ENCODE peak calls at places on chromosomes 6 and 20, in ten cellular contexts. B is esophagus squamous epithelium, J is suprapubic skin, L is ovary, W is A549, P is esophagus muscularis mucosa, X is endothelial cell of umbilical vein, Y is stomach, I is heart left ventricle, C is thyroid gland. H is an unnamed sample.

GRCh38 chr6:3819161-3820110 is 29.7 kb upstream of the FAM50B start:
- DNase-seq in B (no peak), X (no peak), Y (no peak), P (no peak), C (no peak), I (no peak), J (no peak), W (no peak), L (no peak), H (no peak)

GRCh38 chr20:43925215-43925614 is 10.6 kb downstream of the TOX2 start:
- DNase-seq in B (no peak), L (no peak), C (no peak), Y (no peak), X (no peak), W (no peak), I (no peak), P (no peak), J (no peak), H (no peak)

GRCh38 chr20:33006776-33007375 is 628 bp upstream of the BPIFB2 start:
- DNase-seq in X (no peak), W (no peak), I (no peak), J (no peak), L (no peak), Y (no peak), P (no peak), C (no peak), B (no peak), H (no peak)

GRCh38 chr20:49287555-49288249 is 9.8 kb upstream of the ZNFX1 start:
- DNase-seq in L (no peak), X (peak), B (no peak), Y (no peak), I (no peak), P (no peak), C (no peak), W (no peak), J (no peak), H (no peak)

GRCh38 chr20:43942661-43943285 is 28.1 kb downstream of the TOX2 start:
- DNase-seq in W (peak), X (peak), L (no peak), I (no peak), J (no peak), Y (no peak), C (no peak), B (no peak), P (no peak), H (peak)

GRCh38 chr6:25369450-25370086 is 90.4 kb downstream of the CARMIL1 start:
- DNase-seq in X (no peak), Y (peak), B (no peak), P (peak), L (no peak), J (no peak), C (peak), I (peak), W (no peak), H (no peak)

GRCh38 chr6:150936021-150936555 is 70.6 kb downstream of the MTHFD1L start:
- DNase-seq in C (no peak), P (peak), J (no peak), Y (no peak), X (no peak), B (no peak), W (no peak), I (no peak), L (peak), H (no peak)

GRCh38 chr20:31675828-31676533 is 38.3 kb downstream of the COX4I2 start:
- DNase-seq in J (no peak), Y (no peak), P (no peak), C (no peak), X (peak), W (no peak), L (peak), I (peak), B (no peak), H (peak)

GRCh38 chr20:63142933-63143332 is 73.0 kb downstream of the YTHDF1 start:
- DNase-seq in J (no peak), P (no peak), L (no peak), I (no peak), Y (no peak), X (no peak), C (no peak), W (no peak), B (no peak), H (no peak)

GRCh38 chr6:115495184-115495583 is 565.5 kb downstream of the FRK start:
- DNase-seq in W (no peak), C (no peak), L (no peak), B (no peak), P (no peak), X (no peak), I (no peak), Y (no peak), J (no peak), H (no peak)

GRCh38 chr20:11452326-11452725 is 465.4 kb upstream of the BTBD3 start:
- DNase-seq in J (no peak), P (no peak), I (no peak), L (no peak), X (no peak), C (no peak), Y (no peak), B (no peak), W (no peak), H (no peak)

GRCh38 chr6:83067448-83068413 is at the start of gene DOP1A:
- DNase-seq in W (peak), X (peak), C (peak), P (peak), J (peak), L (peak), B (peak), I (peak), Y (peak), H (peak)
- TF ChIP-seq POLR2A in W (peak), X (peak), C (peak), P (no peak), J (peak), L (peak), B (peak), I (no peak), Y (no peak), H (peak)

GRCh38 chr6:43904311-43905123 is 134.5 kb downstream of the VEGFA start:
- DNase-seq in L (no peak), W (no peak), X (no peak), J (no peak), I (no peak), Y (no peak), C (no peak), B (no peak), P (no peak), H (no peak)
- TF ChIP-seq POLR2A in L (no peak), W (no peak), X (no peak), J (no peak), I (no peak), Y (no peak), C (no peak), B (no peak), P (no peak), H (no peak)

DNA sequence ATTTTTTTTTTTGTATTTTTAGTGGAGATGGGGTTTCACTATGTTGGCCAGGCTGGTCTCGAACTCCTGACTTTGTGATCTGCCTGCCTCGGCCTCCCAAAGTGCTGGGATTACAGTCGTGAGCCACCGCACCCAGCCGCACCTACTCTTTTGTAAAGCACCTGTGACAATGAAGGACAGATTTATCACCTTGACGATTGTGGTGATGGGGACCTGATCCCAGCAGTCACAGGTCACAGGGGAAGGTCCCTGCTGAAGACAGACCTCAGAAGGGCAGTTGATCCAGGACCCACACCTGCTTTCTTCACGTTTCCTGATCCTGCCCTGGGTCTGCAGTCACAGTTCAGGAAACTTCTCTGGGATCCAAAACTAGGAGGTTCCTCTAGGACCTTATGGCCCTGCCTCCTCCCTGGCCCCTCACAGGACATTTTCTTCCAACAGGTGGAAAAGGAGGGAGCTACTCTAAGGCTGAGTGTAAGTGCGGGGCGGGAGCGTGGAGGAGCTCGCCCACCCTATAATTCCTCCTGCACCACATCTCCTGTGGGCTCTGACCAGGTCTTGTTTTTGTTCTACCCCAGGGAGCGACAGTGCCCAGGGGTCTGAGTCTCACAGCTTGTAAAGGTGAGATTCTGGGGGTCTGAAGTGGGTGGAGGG is 2.8 kb downstream of the HLA-E start:
- DNase-seq in P (no peak), C (no peak), B (no peak), J (no peak), X (no peak), Y (no peak), I (no peak), L (no peak), W (no peak), H (no peak)
- TF ChIP-seq POLR2A in P (no peak), C (no peak), B (no peak), J (no peak), X (no peak), Y (no peak), I (no peak), L (no peak), W (no peak), H (no peak)

DNA sequence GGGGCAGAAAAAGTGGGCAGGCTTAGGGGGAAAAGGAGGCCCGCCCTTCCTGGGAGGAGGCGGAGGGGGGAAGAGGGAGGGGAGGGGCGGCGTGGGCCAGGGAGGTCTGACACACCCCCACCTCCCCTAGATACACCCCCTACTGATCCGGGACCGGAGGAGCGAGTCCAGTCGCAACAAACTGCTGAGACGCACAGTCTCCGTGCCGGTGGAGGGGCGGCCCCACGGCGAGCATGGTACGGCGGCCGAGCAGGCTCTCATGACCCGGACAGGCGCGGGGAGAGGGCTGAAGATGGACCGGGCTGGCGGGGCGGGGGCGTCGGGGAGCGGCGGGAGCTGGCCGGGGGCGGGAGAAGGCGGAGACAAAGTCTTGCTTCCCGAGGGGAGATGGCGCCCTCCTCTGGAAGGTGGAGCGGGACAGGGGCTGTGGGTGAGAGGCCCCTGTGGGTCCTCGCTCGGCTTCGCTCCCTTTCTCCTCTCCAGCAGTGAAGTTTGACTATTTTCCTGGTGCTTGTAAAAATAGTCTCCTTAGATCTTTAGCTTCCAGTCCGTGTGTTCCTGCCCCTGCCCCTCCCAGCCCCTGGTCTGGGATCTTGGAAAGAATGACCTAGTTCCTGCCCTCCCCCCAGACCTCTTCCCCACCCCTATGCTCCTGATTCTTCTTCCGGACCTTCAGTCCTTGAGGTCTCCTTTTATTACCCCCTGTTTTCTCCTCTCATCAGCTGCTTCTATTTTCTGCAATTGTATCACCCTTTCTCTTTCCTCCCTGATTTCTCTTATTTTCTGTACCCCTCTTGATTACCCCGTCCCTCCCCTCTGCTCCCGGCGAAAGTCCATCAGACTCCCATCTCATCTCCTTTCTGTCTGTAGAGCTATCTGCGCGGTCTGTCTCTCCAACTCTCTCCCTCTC is 6.1 kb downstream of the SYNGAP1 start:
- DNase-seq in Y (peak), I (peak), J (peak), P (peak), C (peak), B (no peak), L (peak), W (peak), X (peak), H (peak)
- TF ChIP-seq POLR2A in Y (no peak), I (no peak), J (no peak), P (no peak), C (peak), B (peak), L (peak), W (peak), X (peak), H (peak)

GRCh38 chr6:147205690-147206600 is 1.7 kb downstream of the STXBP5 start:
- DNase-seq in X (no peak), J (no peak), P (no peak), L (no peak), W (peak), Y (no peak), I (no peak), C (no peak), B (no peak), H (peak)

GRCh38 chr6:147203311-147204059 is 732 bp upstream of the STXBP5 start:
- DNase-seq in Y (peak), W (peak), X (peak), J (peak), L (peak), I (peak), C (peak), P (no peak), B (no peak), H (peak)

GRCh38 chr6:147202516-147203310 is 1.5 kb upstream of the STXBP5 start:
- DNase-seq in Y (peak), L (peak), B (peak), J (peak), W (peak), X (peak), P (peak), I (peak), C (peak), H (peak)

GRCh38 chr6:147204843-147205311 is 660 bp downstream of the STXBP5 start:
- DNase-seq in X (peak), J (no peak), B (no peak), Y (no peak), P (no peak), W (no peak), C (no peak), L (no peak), I (no peak), H (no peak)

DNA sequence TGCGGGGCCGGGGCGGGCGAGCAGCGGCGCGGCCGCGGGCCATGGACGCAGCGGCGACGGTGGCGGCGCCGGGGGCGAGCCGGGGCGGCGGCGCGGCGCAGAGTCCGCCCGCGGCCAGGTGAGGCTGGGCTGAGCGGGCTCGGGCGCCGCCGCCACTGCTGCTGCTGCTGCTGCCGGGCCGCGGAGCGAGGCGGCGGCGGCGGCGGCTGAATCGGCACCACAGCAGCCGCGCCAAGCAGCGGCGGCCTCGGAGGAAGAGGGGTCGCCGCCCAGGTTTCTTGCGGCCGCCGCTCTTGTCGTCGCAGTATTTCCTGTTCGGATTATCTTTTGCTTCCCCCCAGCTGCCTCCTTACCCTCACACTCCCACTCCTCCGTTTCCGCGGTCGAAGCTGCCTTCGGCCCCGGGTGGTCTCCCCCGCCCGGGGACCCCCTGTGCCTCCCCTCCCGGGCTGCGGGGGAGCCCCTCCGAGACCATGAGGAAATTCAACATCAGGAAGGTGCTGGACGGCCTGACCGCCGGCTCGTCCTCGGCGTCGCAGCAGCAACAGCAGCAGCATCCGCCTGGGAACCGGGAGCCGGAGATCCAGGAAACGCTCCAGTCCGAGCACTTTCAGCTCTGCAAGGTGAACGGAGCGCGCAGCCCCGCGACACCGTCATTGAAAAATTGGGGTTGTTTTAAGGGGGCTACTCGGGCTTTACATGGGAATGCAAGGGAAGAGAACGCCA is at the start of gene STXBP5:
- DNase-seq in P (no peak), X (peak), W (peak), L (peak), Y (peak), I (peak), J (peak), C (peak), B (no peak), H (no peak)
- TF ChIP-seq POLR2A in P (no peak), X (no peak), W (no peak), L (no peak), Y (no peak), I (no peak), J (no peak), C (no peak), B (no peak), H (no peak)

DNA sequence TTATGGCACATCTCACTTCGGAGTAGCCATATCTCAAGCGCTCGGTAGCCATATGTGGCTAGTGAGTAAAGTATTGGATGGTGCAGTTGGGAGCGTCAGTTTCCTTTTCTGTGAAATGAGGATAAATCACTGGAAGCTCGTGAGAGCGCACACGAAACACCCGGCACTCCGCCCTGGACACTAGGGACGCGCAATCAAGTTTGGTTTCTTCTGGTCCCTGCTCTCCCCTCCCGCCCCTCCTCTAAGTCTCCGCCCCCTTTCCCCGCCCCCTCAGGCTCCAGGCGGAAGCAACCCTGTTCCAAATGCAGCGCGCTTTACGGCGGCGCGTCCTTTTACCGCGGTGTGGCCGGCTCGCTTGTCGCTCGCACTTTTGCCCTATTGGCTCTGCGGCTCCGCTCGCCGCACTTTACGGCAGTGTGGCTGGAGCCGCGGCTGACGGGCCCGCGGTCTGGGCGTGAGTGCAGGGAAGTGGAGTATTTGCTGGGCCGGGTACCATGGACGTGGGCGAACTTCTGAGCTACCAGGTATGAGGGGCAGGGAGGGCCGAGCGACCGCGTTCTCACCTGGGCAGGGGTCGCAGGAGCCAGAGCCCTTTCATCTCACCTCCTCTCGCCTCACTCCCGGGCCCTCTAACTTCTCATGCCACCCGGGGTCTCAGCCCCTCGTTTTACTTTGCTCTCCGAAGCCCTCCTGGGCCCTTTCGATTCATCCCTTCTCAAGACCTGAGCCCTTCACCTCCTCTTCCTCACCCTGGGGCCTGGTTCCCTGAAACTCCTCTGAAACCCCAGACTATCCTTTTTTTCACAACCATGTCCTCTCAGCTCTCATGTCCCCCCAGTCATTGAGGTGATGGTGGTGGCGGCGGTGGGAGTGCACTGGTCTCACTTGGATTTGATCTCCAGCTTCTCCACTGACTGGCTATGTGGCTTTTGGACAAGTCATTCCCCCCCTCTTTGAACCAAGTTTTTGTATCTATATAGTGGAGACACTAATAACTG is at the start of gene CTNNBL1:
- DNase-seq in J (peak), W (peak), I (peak), B (peak), P (peak), L (peak), X (peak), Y (peak), C (peak), H (peak)
- TF ChIP-seq POLR2A in J (no peak), W (peak), I (no peak), B (peak), P (peak), L (peak), X (peak), Y (peak), C (peak), H (peak)

DNA sequence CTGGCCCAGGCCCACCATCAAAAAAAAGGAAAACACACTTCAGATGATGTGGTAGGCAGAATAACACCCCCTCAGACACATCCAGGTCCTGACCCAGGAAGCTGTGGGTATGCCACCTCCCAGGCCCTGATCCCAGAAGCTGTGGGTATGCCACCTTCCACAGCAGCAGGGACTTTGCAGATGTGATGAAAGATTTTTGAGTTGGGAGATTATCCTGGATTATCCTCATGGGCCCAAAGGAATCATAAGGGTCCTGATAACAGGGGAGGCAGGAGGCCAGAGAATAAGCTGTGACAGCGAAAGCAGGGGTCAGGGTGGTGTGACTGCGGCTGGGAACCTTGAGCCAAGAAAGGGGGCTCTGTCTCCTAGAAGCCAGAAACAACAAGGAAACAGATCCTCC is 55.0 kb downstream of the BMP7 start:
- DNase-seq in X (no peak), W (no peak), B (no peak), C (no peak), J (no peak), I (no peak), Y (no peak), P (no peak), L (no peak), H (no peak)
- TF ChIP-seq POLR2A in X (no peak), W (no peak), B (no peak), C (no peak), J (no peak), I (no peak), Y (no peak), P (no peak), L (no peak), H (no peak)